ENCODE peak calls at places on chromosome 7, in five cellular contexts. H is NCI-H748 treated with DMSO at 0.1 percent for 48 hours; B is activated naive CD4-positive, alpha-beta T cell treated with Interleukin-2 at 50 U/mL for 16 hours; G is GM12865; D is DMS 273 treated with DMSO at 0.1 percent for 48 hours. W is an unnamed sample.

GRCh38 chr7:13988765-13989137 is 715 bp downstream of the ETV1 start:
- DNase-seq in H (peak; percentile 57), B (no peak), D (peak; percentile 56), G (no peak), W (no peak)

GRCh38 chr7:31051598-31052503 is at the start of gene ADCYAP1R1:
- DNase-seq in H (peak; percentile 25), G (no peak), B (no peak), D (no peak), W (no peak)

GRCh38 chr7:159118220-159118595 is 26.5 kb downstream of the VIPR2 start:
- DNase-seq in B (no peak), H (no peak), G (no peak), D (no peak), W (no peak)

GRCh38 chr7:77351539-77352004 is 64.6 kb downstream of the GSAP start:
- DNase-seq in H (no peak), D (no peak), G (peak; percentile 96), B (peak; percentile 41), W (no peak)

GRCh38 chr7:154767194-154767593 is 235.7 kb downstream of the PAXIP1 start:
- DNase-seq in D (peak; percentile 83), G (no peak), B (no peak), H (no peak), W (no peak)

GRCh38 chr7:25124485-25125136 is 449 bp downstream of the CYCS start:
- DNase-seq in D (no peak), B (peak; percentile 31), H (no peak), G (peak; percentile 37), W (peak; percentile 62)

GRCh38 chr7:116494472-116494871 is 5.1 kb upstream of the CAV2 start:
- DNase-seq in D (no peak), G (no peak), B (no peak), H (no peak), W (no peak)

GRCh38 chr7:17952387-17952786 is 12.1 kb upstream of the SNX13 start:
- DNase-seq in D (no peak), G (peak; percentile 86), B (peak; percentile 11), H (no peak), W (no peak)

GRCh38 chr7:92695308-92696261 is 105.4 kb upstream of the FAM133B start:
- DNase-seq in B (no peak), D (peak; percentile 33), G (no peak), H (no peak), W (no peak)

GRCh38 chr7:47546728-47547494 is 35.0 kb downstream of the TNS3 start:
- DNase-seq in D (no peak), H (no peak), B (no peak), G (no peak), W (no peak)

GRCh38 chr7:108235451-108236061 is 105.4 kb upstream of the LAMB4 start:
- DNase-seq in G (no peak), B (no peak), D (no peak), H (no peak), W (no peak)

GRCh38 chr7:2982831-2983230 is 60.8 kb downstream of the CARD11 start:
- DNase-seq in G (peak; percentile 28), B (peak; percentile 56), H (no peak), D (no peak), W (no peak)